ENCODE peak calls at places on chromosomes 13 and 19, in seven cellular contexts. M is CD4-positive, alpha-beta T cell; S is PC-3; R is cardiac muscle cell; E is A549; J is fibroblast of pulmonary artery; G is glutamatergic neuron. T is an unnamed sample.

GRCh38 chr13:51435002-51435578 is 17.7 kb downstream of the INTS6 start:
- DNase-seq in M (no peak), S (peak), R (peak), E (peak), J (peak), G (no peak), T (no peak)

GRCh38 chr19:14497347-14497921 is 1.5 kb upstream of the GIPC1 start:
- DNase-seq in M (no peak), S (peak), R (peak), E (no peak), J (no peak), G (no peak), T (peak)

GRCh38 chr13:94704347-94705080 is 7.8 kb downstream of the SOX21 start:
- DNase-seq in M (no peak), S (peak), R (no peak), E (no peak), J (no peak), G (peak), T (peak)

GRCh38 chr19:51873097-51873496 is 14.7 kb downstream of the ZNF577 start:
- DNase-seq in M (no peak), S (no peak), R (no peak), E (no peak), J (no peak), G (no peak), T (no peak)

GRCh38 chr13:38398810-38399493 is 49.3 kb downstream of the UFM1 start:
- DNase-seq in M (no peak), S (peak), R (peak), E (no peak), J (peak), G (no peak), T (no peak)

GRCh38 chr19:34316741-34317241 is 48.2 kb upstream of the GPI start:
- DNase-seq in M (no peak), S (peak), R (no peak), E (peak), J (peak), G (no peak), T (no peak)

GRCh38 chr13:44576396-44577235 is 486 bp upstream of the TSC22D1 start:
- DNase-seq in M (peak), S (no peak), R (no peak), E (no peak), J (peak), G (peak), T (no peak)

GRCh38 chr13:44578064-44578394 is 1.9 kb upstream of the TSC22D1 start:
- DNase-seq in M (no peak), S (no peak), R (no peak), E (peak), J (no peak), G (no peak), T (no peak)

GRCh38 chr13:40660270-40660669 is 6.2 kb downstream of the FOXO1 start:
- DNase-seq in M (no peak), S (no peak), R (peak), E (no peak), J (no peak), G (no peak), T (no peak)

GRCh38 chr19:48154003-48154402 is 16.1 kb downstream of the LIG1 start:
- DNase-seq in M (no peak), S (no peak), R (no peak), E (no peak), J (no peak), G (no peak), T (no peak)

GRCh38 chr19:36150586-36150985 is 1.7 kb downstream of the COX7A1 start:
- DNase-seq in M (no peak), S (no peak), R (no peak), E (no peak), J (no peak), G (no peak), T (no peak)

GRCh38 chr19:50008532-50008931 is 16.6 kb downstream of the VRK3 start:
- DNase-seq in M (no peak), S (no peak), R (no peak), E (no peak), J (no peak), G (peak), T (no peak)

GRCh38 chr19:1169921-1170885 is 3.9 kb downstream of the SBNO2 start:
- DNase-seq in M (no peak), S (peak), R (peak), E (no peak), J (peak), G (no peak), T (no peak)

GRCh38 chr19:6362351-6362801 is 1.0 kb downstream of the CLPP start:
- DNase-seq in M (no peak), S (no peak), R (no peak), E (no peak), J (no peak), G (no peak), T (no peak)

GRCh38 chr13:36288794-36289391 is 8.7 kb downstream of the CCDC169 start:
- DNase-seq in M (no peak), S (peak), R (no peak), E (no peak), J (no peak), G (no peak), T (no peak)

GRCh38 chr19:30455881-30456280 is 83.7 kb downstream of the ZNF536 start:
- DNase-seq in M (no peak), S (no peak), R (no peak), E (no peak), J (no peak), G (no peak), T (no peak)

GRCh38 chr13:33686772-33687480 is 131.0 kb upstream of the RFC3 start:
- DNase-seq in M (no peak), S (no peak), R (peak), E (no peak), J (no peak), G (no peak), T (no peak)

GRCh38 chr13:79457948-79458347 is 23.0 kb upstream of the NDFIP2 start:
- DNase-seq in M (no peak), S (peak), R (peak), E (no peak), J (peak), G (no peak), T (no peak)

GRCh38 chr19:19387108-19387507 is 18.4 kb upstream of the GATAD2A start:
- DNase-seq in M (no peak), S (no peak), R (no peak), E (no peak), J (no peak), G (no peak), T (no peak)

GRCh38 chr13:113585828-113586355 is 1.3 kb downstream of the TFDP1 start:
- DNase-seq in M (no peak), S (no peak), R (no peak), E (no peak), J (no peak), G (no peak), T (peak)

GRCh38 chr13:27619711-27620376 is 485 bp downstream of the LNX2 start:
- DNase-seq in M (peak), S (peak), R (peak), E (peak), J (peak), G (peak), T (peak)
- TF ChIP-seq CTCF in M (peak), S (peak), R (peak), E (no peak), J (peak), G (no peak), T (peak)

GRCh38 chr19:4980087-4980486 is 11.2 kb downstream of the KDM4B start:
- DNase-seq in M (no peak), S (no peak), R (peak), E (no peak), J (no peak), G (no peak), T (no peak)
- TF ChIP-seq CTCF in M (no peak), S (no peak), R (no peak), E (no peak), J (no peak), G (no peak), T (no peak)

GRCh38 chr13:71320452-71320851 is 546.6 kb downstream of the DACH1 start:
- DNase-seq in M (no peak), S (peak), R (peak), E (no peak), J (peak), G (peak), T (no peak)
- TF ChIP-seq CTCF in M (no peak), S (peak), R (peak), E (no peak), J (peak), G (peak), T (peak)

GRCh38 chr19:12773571-12773970 is 1.8 kb downstream of the HOOK2 start:
- DNase-seq in M (no peak), S (peak), R (no peak), E (no peak), J (peak), G (no peak), T (no peak)
- TF ChIP-seq CTCF in M (no peak), S (peak), R (peak), E (no peak), J (peak), G (no peak), T (peak)

DNA sequence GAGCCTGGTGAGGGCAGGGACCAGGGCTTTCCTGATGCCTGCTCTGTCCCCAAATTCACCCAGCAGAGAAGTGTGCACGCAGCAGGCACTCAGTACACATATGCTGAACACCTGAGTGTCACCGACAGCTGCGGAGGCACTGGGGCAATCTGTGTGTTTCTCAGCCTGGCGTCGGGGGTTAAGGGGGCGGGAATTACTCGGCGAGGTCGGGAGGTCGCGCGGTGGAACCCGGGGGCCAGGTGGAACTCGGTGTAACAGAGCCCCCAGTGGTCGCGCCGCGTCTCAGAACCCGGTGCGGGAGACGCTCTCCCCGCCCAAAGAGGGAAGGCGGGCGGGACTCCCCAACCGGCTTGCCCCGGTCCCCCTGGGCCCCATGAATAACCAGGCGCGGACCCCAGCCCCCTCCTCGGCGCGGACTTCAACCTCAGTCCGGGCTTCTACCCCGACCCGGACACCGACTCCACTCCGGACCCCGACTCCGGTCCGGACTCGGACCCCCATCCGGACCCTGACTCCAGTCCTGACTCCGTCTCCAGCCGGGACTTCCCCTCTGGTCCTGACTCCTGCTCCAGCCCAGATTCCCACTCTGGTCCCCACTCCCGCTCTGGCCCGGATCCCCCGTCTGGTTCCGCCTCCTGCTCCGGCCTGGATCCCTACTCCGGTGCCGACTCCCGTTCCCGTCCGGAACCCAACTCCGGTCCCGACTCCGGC is at the start of gene SELENOV:
- DNase-seq in M (peak), S (no peak), R (no peak), E (no peak), J (no peak), G (peak), T (peak)
- TF ChIP-seq CTCF in M (peak), S (no peak), R (peak), E (peak), J (no peak), G (no peak), T (no peak)

GRCh38 chr19:53959176-53959757 is 3.5 kb upstream of the CACNG8 start:
- DNase-seq in M (no peak), S (no peak), R (peak), E (no peak), J (no peak), G (peak), T (no peak)
- TF ChIP-seq CTCF in M (no peak), S (no peak), R (no peak), E (no peak), J (no peak), G (no peak), T (no peak)

GRCh38 chr19:42021185-42021584 is 27.2 kb upstream of the ATP1A3 start:
- DNase-seq in M (no peak), S (no peak), R (no peak), E (no peak), J (no peak), G (no peak), T (no peak)
- TF ChIP-seq CTCF in M (no peak), S (no peak), R (no peak), E (no peak), J (no peak), G (no peak), T (no peak)

DNA sequence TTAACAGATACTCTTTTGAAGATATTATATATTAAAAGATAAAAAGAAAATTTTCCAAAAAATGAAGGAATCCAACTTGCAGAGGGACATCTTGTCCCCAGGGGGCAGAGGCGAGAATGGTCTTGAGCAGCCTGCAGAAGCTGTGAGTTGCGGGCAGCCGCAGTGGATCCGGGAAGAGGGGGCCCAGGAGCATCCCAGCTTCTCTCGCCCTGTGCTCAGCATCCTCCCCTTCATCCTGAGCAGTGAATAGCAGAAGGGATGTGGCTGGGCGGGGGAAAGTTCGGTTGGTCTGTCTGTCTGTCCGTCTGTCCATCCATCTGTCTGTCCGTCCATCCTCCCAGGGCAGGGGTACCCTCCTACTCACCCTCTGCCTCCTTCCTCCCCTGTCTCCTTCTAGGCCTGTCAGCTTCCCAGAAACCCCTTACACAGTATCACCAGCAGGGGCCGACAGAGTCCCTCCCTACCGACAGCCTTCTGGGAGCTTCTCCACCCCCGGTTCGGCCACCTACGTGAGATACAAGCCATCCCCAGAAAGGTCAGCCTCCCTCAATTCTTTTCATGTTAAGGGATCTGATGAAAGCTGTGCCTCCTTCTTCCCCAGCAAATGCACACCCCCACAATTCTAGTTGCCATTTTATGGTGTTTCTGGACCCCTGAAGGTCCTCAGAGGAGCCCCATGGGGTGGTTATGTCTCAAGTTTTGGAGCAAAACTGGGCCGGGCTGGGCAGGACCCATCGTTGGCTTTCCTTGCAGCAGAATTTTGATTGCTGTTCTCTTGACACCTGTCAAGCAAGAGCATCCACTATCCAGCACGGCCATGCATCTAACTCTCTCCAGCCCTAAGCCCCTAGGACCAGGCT is 81.6 kb downstream of the DPF1 start:
- DNase-seq in M (peak), S (peak), R (peak), E (peak), J (peak), G (peak), T (peak)
- TF ChIP-seq CTCF in M (peak), S (peak), R (peak), E (peak), J (peak), G (peak), T (peak)

GRCh38 chr13:97435297-97435682 is 1.3 kb downstream of the RAP2A start:
- DNase-seq in M (no peak), S (no peak), R (no peak), E (no peak), J (no peak), G (no peak), T (no peak)

GRCh38 chr13:97432917-97433726 is 847 bp upstream of the RAP2A start:
- DNase-seq in M (peak), S (peak), R (peak), E (peak), J (peak), G (peak), T (peak)

GRCh38 chr13:97432232-97432916 is 1.6 kb upstream of the RAP2A start:
- DNase-seq in M (no peak), S (no peak), R (no peak), E (no peak), J (no peak), G (no peak), T (no peak)

GRCh38 chr13:97434417-97435296 is 688 bp downstream of the RAP2A start:
- DNase-seq in M (peak), S (peak), R (peak), E (no peak), J (peak), G (peak), T (no peak)

DNA sequence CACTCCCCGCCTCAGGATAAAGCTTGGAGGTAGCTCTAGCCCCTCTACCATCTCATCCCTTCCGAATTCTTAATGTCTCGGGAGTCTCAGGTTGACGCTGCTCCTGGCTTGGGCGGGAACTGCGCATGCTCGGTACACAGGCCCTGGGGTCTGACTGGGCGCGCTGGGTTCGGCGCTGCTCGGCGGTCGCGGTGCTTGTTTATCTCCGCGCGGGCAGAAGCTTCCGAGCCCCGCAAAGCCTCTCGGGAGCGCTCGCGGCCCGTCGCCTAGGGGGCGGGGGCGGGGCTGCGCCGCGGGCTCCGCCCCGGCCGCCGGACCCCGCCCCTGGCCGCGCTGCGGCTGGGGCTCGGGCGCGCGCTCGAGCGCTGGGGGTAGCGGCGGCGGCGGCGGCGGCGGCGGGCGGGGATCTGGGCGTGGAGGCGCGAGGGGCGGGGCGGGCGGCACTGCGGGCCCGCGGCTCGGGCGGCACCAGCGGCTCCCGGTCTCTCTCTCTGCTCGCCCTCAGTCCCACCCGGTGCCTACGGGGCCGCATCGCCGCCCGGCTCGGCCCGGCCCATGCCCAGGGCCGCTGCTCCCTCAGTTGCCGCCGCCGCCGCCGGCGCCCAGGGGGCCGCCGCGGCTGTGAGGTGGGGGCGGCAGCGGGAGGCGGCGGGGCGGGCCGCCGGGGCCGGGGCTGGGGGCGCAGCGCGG is at the start of gene RAP2A:
- DNase-seq in M (peak), S (peak), R (peak), E (peak), J (peak), G (peak), T (peak)
- TF ChIP-seq CTCF in M (no peak), S (no peak), R (no peak), E (no peak), J (no peak), G (no peak), T (peak)

T was measured in GM13976.